ENCODE peak calls at places on chromosomes 16 and 17, in seven cellular contexts. F, E, N, A, W, K and D are unnamed samples. For H3K4me1, the result is how much of the 10 kb centered on the place peaks cover.

GRCh38 chr17:73278049-73278464 is 16.4 kb upstream of the CPSF4L start:
- DNase-seq in A (no peak), E (no peak), N (no peak), F (peak), W (no peak), K (no peak), D (peak)

GRCh38 chr17:64163468-64163867 is 33.5 kb upstream of the ERN1 start:
- DNase-seq in F (no peak), N (no peak), A (no peak), K (no peak), E (no peak), W (no peak), D (no peak)

GRCh38 chr16:29641561-29641960 is 21.5 kb upstream of the SPN start:
- DNase-seq in K (no peak), N (no peak), W (peak), F (no peak), A (no peak), E (no peak), D (no peak)

GRCh38 chr17:7173687-7174602 is 5.2 kb downstream of the ASGR1 start:
- DNase-seq in A (no peak), W (no peak), N (peak), K (peak), F (peak), E (no peak), D (peak)

GRCh38 chr17:55726440-55726839 is 3.8 kb upstream of the TMEM100 start:
- DNase-seq in K (peak), N (no peak), F (peak), E (peak), W (peak), A (peak), D (peak)

GRCh38 chr16:47054306-47054705 is 80.8 kb upstream of the DNAJA2 start:
- DNase-seq in W (no peak), F (peak), A (no peak), K (no peak), N (no peak), E (no peak), D (no peak)

GRCh38 chr17:8762012-8762411 is 3.7 kb upstream of the SPDYE4 start:
- DNase-seq in E (no peak), K (no peak), N (no peak), A (no peak), F (no peak), W (no peak), D (no peak)

GRCh38 chr16:79089735-79090284 is 510.7 kb downstream of the MAF start:
- DNase-seq in F (no peak), K (no peak), E (no peak), A (no peak), W (no peak), N (no peak), D (no peak)

GRCh38 chr16:81313731-81314602 is 795 bp upstream of the GAN start:
- DNase-seq in K (no peak), A (no peak), W (no peak), N (no peak), E (no peak), F (no peak), D (no peak)

GRCh38 chr17:4833941-4834501 is 881 bp downstream of the MINK1 start:
- DNase-seq in F (peak), E (peak), A (peak), W (peak), N (no peak), K (no peak), D (peak)

GRCh38 chr16:77404823-77405222 is 30.0 kb downstream of the ADAMTS18 start:
- DNase-seq in K (no peak), A (no peak), F (no peak), E (no peak), N (no peak), W (no peak), D (no peak)

GRCh38 chr17:16033729-16034349 is 34.2 kb downstream of the TTC19 start:
- DNase-seq in K (peak), W (no peak), A (no peak), E (no peak), N (no peak), F (no peak), D (no peak)

GRCh38 chr16:55625843-55626242 is 29.9 kb upstream of the SLC6A2 start:
- DNase-seq in K (no peak), N (no peak), A (no peak), F (no peak), W (no peak), E (no peak), D (no peak)

GRCh38 chr17:12020595-12021590 is at the start of gene MAP2K4:
- DNase-seq in F (peak), W (peak), E (peak), A (peak), K (peak), N (peak), D (peak)

GRCh38 chr16:12829096-12829888 is 25.6 kb upstream of the CPPED1 start:
- DNase-seq in F (peak), W (no peak), N (no peak), K (no peak), A (no peak), E (no peak), D (no peak)

GRCh38 chr16:24045641-24046040 is 209.9 kb downstream of the PRKCB start:
- DNase-seq in E (no peak), F (no peak), N (no peak), K (no peak), W (no peak), A (no peak), D (no peak)

GRCh38 chr17:76524598-76525512 is 12.7 kb downstream of the CYGB start:
- DNase-seq in K (peak), F (peak), W (peak), A (no peak), N (peak), E (peak), D (no peak)

GRCh38 chr17:7844292-7845154 is 10.3 kb upstream of the TMEM88 start:
- DNase-seq in A (peak), N (peak), W (peak), F (peak), E (peak), K (peak), D (peak)

GRCh38 chr17:48294989-48295892 is 134.8 kb downstream of the SKAP1 start:
- DNase-seq in K (no peak), A (no peak), F (no peak), E (no peak), N (no peak), W (no peak), D (no peak)

GRCh38 chr17:16585796-16586195 is 16.8 kb upstream of the ZNF287 start:
- DNase-seq in N (no peak), K (peak), W (peak), E (no peak), F (no peak), A (no peak), D (no peak)

GRCh38 chr17:39643271-39643670 is 6.3 kb downstream of the STARD3 start:
- DNase-seq in E (no peak), K (no peak), F (no peak), N (no peak), W (no peak), A (no peak), D (no peak)

GRCh38 chr16:75087040-75087979 is 29.3 kb downstream of the LDHD start:
- DNase-seq in F (no peak), N (peak), W (peak), A (peak), K (no peak), E (peak), D (no peak)

GRCh38 chr16:48810803-48811453 is 200.9 kb upstream of the N4BP1 start:
- DNase-seq in N (no peak), K (peak), E (no peak), W (no peak), A (no peak), F (no peak), D (no peak)

GRCh38 chr17:848402-848801 is 66.2 kb downstream of the MRM3 start:
- DNase-seq in E (no peak), N (no peak), A (no peak), W (no peak), F (peak), K (no peak), D (no peak)

GRCh38 chr16:86490859-86491642 is 19.3 kb upstream of the FOXF1 start:
- DNase-seq in N (no peak), K (no peak), W (no peak), F (peak), E (no peak), A (no peak), D (no peak)

GRCh38 chr17:65627892-65628622 is 66.6 kb upstream of the AXIN2 start:
- DNase-seq in K (no peak), A (peak), E (no peak), F (peak), N (no peak), W (peak), D (no peak)

GRCh38 chr17:30555942-30556341 is 78.7 kb downstream of the GOSR1 start:
- DNase-seq in W (no peak), N (no peak), A (no peak), E (peak), K (no peak), F (no peak), D (no peak)

GRCh38 chr16:87206646-87207451 is 110.3 kb downstream of the C16orf95 start:
- DNase-seq in F (peak), K (no peak), N (no peak), A (peak), E (peak), W (peak), D (no peak)

GRCh38 chr16:3283525-3284447 is 495 bp downstream of the ZNF263 start:
- DNase-seq in F (no peak), A (peak), W (no peak), N (peak), K (peak), E (no peak), D (no peak)

GRCh38 chr16:58306327-58306726 is 11.5 kb upstream of the PRSS54 start:
- DNase-seq in A (peak), K (no peak), F (no peak), E (no peak), N (no peak), W (peak), D (no peak)

GRCh38 chr16:17364319-17365210 is 106.2 kb downstream of the XYLT1 start:
- DNase-seq in W (peak), K (no peak), F (peak), N (no peak), E (no peak), A (peak), D (peak)

GRCh38 chr16:17366299-17366961 is 104.3 kb downstream of the XYLT1 start:
- DNase-seq in K (no peak), F (no peak), N (no peak), W (no peak), E (no peak), A (no peak), D (no peak)

GRCh38 chr16:17367034-17367433 is 103.7 kb downstream of the XYLT1 start:
- DNase-seq in W (no peak), F (no peak), E (no peak), N (no peak), K (no peak), A (no peak), D (no peak)

GRCh38 chr16:17365591-17366298 is 105.0 kb downstream of the XYLT1 start:
- DNase-seq in W (peak), A (no peak), K (no peak), E (no peak), N (no peak), F (no peak), D (no peak)

GRCh38 chr16:17365211-17365541 is 105.6 kb downstream of the XYLT1 start:
- DNase-seq in A (no peak), W (no peak), N (no peak), K (no peak), E (no peak), F (no peak), D (no peak)
- H3K4me1 ChIP-seq in A (under half), W (under half), N (under half), K (under half), E (under half), F (under half), D (half or more)

GRCh38 chr17:43591750-43592562 is 45.8 kb upstream of the ETV4 start:
- DNase-seq in F (peak), W (peak), A (peak), E (peak), N (peak), K (peak), D (peak)
- TF ChIP-seq CTCF in F (no peak), W (no peak), A (no peak), E (no peak), N (no peak), K (no peak), D (no peak)

DNA sequence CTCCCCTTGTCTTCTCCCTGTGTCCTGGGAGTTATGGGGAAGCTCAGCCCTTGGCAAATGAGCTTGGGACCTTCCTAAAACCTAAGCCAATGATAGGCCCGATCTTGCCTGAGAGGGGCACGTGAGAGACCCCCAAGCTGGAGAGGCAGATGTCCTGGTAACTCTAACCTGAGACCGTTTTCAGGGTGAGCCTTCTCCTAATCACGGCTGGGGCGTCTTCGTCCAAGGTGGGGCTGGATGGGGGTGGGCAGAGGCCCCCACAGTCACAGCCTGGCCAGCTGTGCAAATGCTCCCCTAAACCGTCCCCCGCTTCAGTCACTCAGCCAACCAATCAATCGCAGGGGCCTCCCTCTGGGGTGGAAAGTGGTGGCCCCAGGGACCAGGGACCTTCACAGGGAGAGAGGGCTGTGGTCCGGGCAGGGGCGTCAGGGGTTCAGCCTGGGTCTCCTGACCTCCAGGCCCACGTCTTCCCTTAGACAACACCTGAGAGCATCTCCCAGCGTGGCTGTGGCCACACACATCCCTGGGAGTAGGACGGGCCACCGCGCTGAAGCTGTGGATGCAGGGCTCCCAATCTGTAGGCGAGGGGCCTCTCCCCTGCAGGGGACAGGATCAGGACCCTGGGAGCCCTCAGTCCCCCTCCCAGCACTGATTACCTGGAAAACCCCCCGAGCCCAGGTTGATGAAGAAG is 30.6 kb downstream of the ACTG1 start:
- DNase-seq in K (no peak), A (no peak), N (no peak), W (no peak), E (no peak), F (no peak), D (no peak)
- H3K4me3 ChIP-seq in K (no peak), A (no peak), N (peak), W (peak), E (peak), F (peak), D (peak)

GRCh38 chr17:78125976-78126894 is 2.3 kb downstream of the TMC6 start:
- DNase-seq in W (no peak), A (no peak), K (no peak), N (peak), E (no peak), F (peak), D (no peak)
- H3K4me1 ChIP-seq in W (under half), A (under half), K (under half), N (half or more), E (half or more), F (under half), D (half or more)

GRCh38 chr17:45451131-45451530 is 18.5 kb upstream of the ARHGAP27 start:
- DNase-seq in E (no peak), N (no peak), K (no peak), F (no peak), W (no peak), A (no peak), D (no peak)
- TF ChIP-seq CTCF in E (no peak), N (no peak), K (no peak), F (peak), W (no peak), A (no peak), D (no peak)

GRCh38 chr17:2860883-2861282 is 64.6 kb downstream of the RAP1GAP2 start:
- DNase-seq in A (no peak), E (no peak), N (no peak), W (no peak), F (no peak), K (no peak), D (no peak)
- H3K4me3 ChIP-seq in A (no peak), E (no peak), N (no peak), W (no peak), F (no peak), K (no peak), D (no peak)